ENCODE peak calls at places on chromosomes 13 and 19, in seven cellular contexts. C, T, F, M, A, K and L are unnamed samples.

GRCh38 chr13:103908274-103908673 is 842.1 kb upstream of the SLC10A2 start:
- DNase-seq in C (no peak), T (no peak), F (no peak), M (no peak), A (no peak), K (no peak), L (no peak)

GRCh38 chr19:31145021-31145420 is 204.2 kb downstream of the TSHZ3 start:
- DNase-seq in C (no peak), T (no peak), F (no peak), M (no peak), A (no peak), K (no peak), L (no peak)

GRCh38 chr19:8161135-8161646 is 11.8 kb upstream of the FBN3 start:
- DNase-seq in C (peak), T (no peak), F (peak), M (no peak), A (peak), K (no peak), L (peak)

GRCh38 chr13:100987993-100988392 is 313.4 kb upstream of the TMTC4 start:
- DNase-seq in C (no peak), T (no peak), F (no peak), M (no peak), A (no peak), K (no peak), L (peak)

GRCh38 chr13:94967183-94968039 is 255.1 kb upstream of the SOX21 start:
- DNase-seq in C (no peak), T (peak), F (no peak), M (no peak), A (peak), K (no peak), L (peak)

GRCh38 chr19:13163609-13164364 is 13.6 kb downstream of the IER2 start:
- DNase-seq in C (peak), T (peak), F (peak), M (peak), A (peak), K (no peak), L (peak)

GRCh38 chr13:50589651-50590054 is 253.8 kb downstream of the DLEU7 start:
- DNase-seq in C (no peak), T (no peak), F (peak), M (no peak), A (peak), K (no peak), L (no peak)

GRCh38 chr19:7729831-7730285 is 2.1 kb downstream of the CLEC4G start:
- DNase-seq in C (no peak), T (no peak), F (no peak), M (no peak), A (no peak), K (no peak), L (no peak)

GRCh38 chr19:8320564-8321066 is 560 bp downstream of the NDUFA7 start:
- DNase-seq in C (peak), T (no peak), F (peak), M (no peak), A (no peak), K (no peak), L (no peak)

GRCh38 chr13:96053003-96053703 is at the start of gene UGGT2:
- DNase-seq in C (no peak), T (peak), F (peak), M (no peak), A (peak), K (no peak), L (peak)

GRCh38 chr13:71979616-71980015 is 112.6 kb upstream of the DACH1 start:
- DNase-seq in C (peak), T (no peak), F (no peak), M (no peak), A (no peak), K (no peak), L (peak)

GRCh38 chr13:101155920-101156319 is 260.4 kb downstream of the NALCN start:
- DNase-seq in C (no peak), T (no peak), F (peak), M (no peak), A (no peak), K (no peak), L (no peak)

GRCh38 chr13:106382569-106382968 is 152.9 kb downstream of the EFNB2 start:
- DNase-seq in C (no peak), T (no peak), F (no peak), M (no peak), A (no peak), K (no peak), L (no peak)

GRCh38 chr13:95552539-95553270 is at the start of gene CLDN10:
- DNase-seq in C (no peak), T (peak), F (no peak), M (no peak), A (no peak), K (no peak), L (no peak)

GRCh38 chr19:7934766-7935165 is 8.7 kb downstream of the TIMM44 start:
- DNase-seq in C (no peak), T (no peak), F (no peak), M (no peak), A (no peak), K (no peak), L (no peak)

GRCh38 chr13:39100996-39101751 is 62.9 kb downstream of the NHLRC3 start:
- DNase-seq in C (no peak), T (no peak), F (no peak), M (no peak), A (no peak), K (no peak), L (no peak)

GRCh38 chr13:113448885-113449692 is 4.2 kb downstream of the ADPRHL1 start:
- DNase-seq in C (peak), T (no peak), F (peak), M (no peak), A (no peak), K (peak), L (no peak)

GRCh38 chr13:51942189-51942588 is 69.1 kb downstream of the ATP7B start:
- DNase-seq in C (no peak), T (no peak), F (no peak), M (no peak), A (peak), K (peak), L (no peak)

GRCh38 chr19:49421039-49421877 is 2.0 kb downstream of the PTH2 start:
- DNase-seq in C (peak), T (peak), F (no peak), M (no peak), A (peak), K (no peak), L (peak)

GRCh38 chr19:5106971-5107370 is 138.1 kb downstream of the KDM4B start:
- DNase-seq in C (no peak), T (no peak), F (no peak), M (no peak), A (no peak), K (no peak), L (no peak)